ENCODE peak calls at places on chromosomes 5 and 9, in eight cellular contexts. M is right cardiac atrium, S is Caco-2, L is neural progenitor cell, X is psoas muscle, P is SJCRH30, I is lung, W is cardiac muscle cell. T is an unnamed sample.
A peak's percentile ranks its signal among the peaks of the same experiment; 100 is the strongest.

GRCh38 chr5:126801992-126802294 is 25.0 kb downstream of the LMNB1 start:
- DNase-seq in L (no peak), P (no peak), X (no peak), I (no peak), W (peak; percentile 79), M (no peak), S (no peak), T (peak; percentile 5)

GRCh38 chr9:112170235-112170634 is 4.9 kb downstream of the SUSD1 start:
- DNase-seq in M (no peak), L (no peak), P (no peak), S (peak; percentile 93), X (no peak), I (no peak), W (no peak), T (no peak)

GRCh38 chr5:159850192-159850573 is 66.1 kb upstream of the ADRA1B start:
- DNase-seq in L (no peak), S (no peak), P (peak; percentile 11), M (no peak), W (no peak), X (peak; percentile 77), I (no peak), T (no peak)

GRCh38 chr9:137198748-137199276 is 1.7 kb downstream of the TPRN start:
- DNase-seq in P (no peak), M (no peak), I (no peak), S (no peak), W (no peak), L (no peak), X (no peak), T (no peak)

GRCh38 chr5:107889387-107889786 is 218.7 kb upstream of the EFNA5 start:
- DNase-seq in S (no peak), I (no peak), L (no peak), W (no peak), X (no peak), P (no peak), M (no peak), T (no peak)

GRCh38 chr9:94932647-94933415 is 206.3 kb downstream of the AOPEP start:
- DNase-seq in W (no peak), M (no peak), L (no peak), P (no peak), X (no peak), S (no peak), I (no peak), T (no peak)

GRCh38 chr9:86352440-86353106 is 1.6 kb downstream of the TUT7 start:
- DNase-seq in X (no peak), L (no peak), M (no peak), I (no peak), P (no peak), W (peak; percentile 36), S (no peak), T (peak; percentile 38)

GRCh38 chr9:30505311-30505710 is 1879.1 kb upstream of the ACO1 start:
- DNase-seq in M (no peak), L (no peak), I (no peak), X (no peak), P (no peak), W (no peak), S (no peak), T (no peak)

GRCh38 chr5:166320923-166321480 is 1970.4 kb upstream of the WWC1 start:
- DNase-seq in S (no peak), W (no peak), X (no peak), P (no peak), I (no peak), L (no peak), M (no peak), T (no peak)

GRCh38 chr5:17056056-17056690 is 120.1 kb upstream of the MYO10 start:
- DNase-seq in W (no peak), I (no peak), S (no peak), P (no peak), L (peak; percentile 21), X (no peak), M (no peak), T (no peak)

GRCh38 chr5:146828385-146828784 is 50.2 kb downstream of the PPP2R2B start:
- DNase-seq in W (no peak), I (no peak), S (no peak), P (no peak), L (no peak), X (no peak), M (no peak), T (no peak)

GRCh38 chr5:151570058-151570457 is 21.1 kb downstream of the FAT2 start:
- DNase-seq in M (no peak), L (no peak), W (no peak), I (no peak), X (no peak), P (no peak), S (no peak), T (no peak)

GRCh38 chr5:163409384-163409783 is 28.0 kb upstream of the CCNG1 start:
- DNase-seq in I (no peak), X (no peak), W (no peak), L (no peak), M (no peak), P (no peak), S (no peak), T (no peak)

GRCh38 chr9:86175743-86176456 is 76.5 kb upstream of the GOLM1 start:
- DNase-seq in P (no peak), S (no peak), L (no peak), W (no peak), I (no peak), X (no peak), M (no peak), T (no peak)

GRCh38 chr5:179833709-179834070 is 13.0 kb downstream of the SQSTM1 start:
- DNase-seq in M (no peak), I (no peak), L (no peak), S (no peak), P (no peak), X (no peak), W (no peak), T (no peak)

GRCh38 chr5:151338734-151339133 is 8.6 kb downstream of the SLC36A2 start:
- DNase-seq in S (no peak), X (no peak), I (no peak), L (no peak), M (no peak), W (no peak), P (no peak), T (no peak)

GRCh38 chr5:95533106-95533505 is 21.7 kb downstream of the SKIC3 start:
- DNase-seq in W (no peak), X (no peak), I (no peak), L (no peak), P (no peak), S (no peak), M (no peak), T (no peak)

DNA sequence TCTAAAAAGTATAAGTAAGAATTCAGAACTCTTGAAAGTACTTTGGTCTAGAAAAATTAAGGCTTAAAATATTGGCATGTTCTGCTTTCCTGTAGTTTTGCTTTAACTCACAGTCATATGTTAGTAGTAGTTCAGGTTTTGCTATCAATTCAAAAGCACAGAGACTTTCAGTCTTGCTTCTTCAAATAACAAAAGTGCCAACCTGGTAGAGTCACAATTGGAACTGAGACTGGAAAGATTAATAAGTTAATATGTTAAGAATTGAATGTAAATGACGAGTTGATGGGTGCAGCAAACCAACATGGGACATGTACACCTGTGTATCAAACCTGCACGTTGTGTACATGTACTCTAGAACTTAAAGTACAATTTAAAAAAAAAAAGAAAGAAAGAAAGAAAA is 822.3 kb downstream of the MTRR start:
- DNase-seq in S (no peak), X (no peak), M (no peak), I (no peak), P (no peak), W (no peak), L (no peak), T (no peak)
- H3K4me3 ChIP-seq in S (no peak overlapping the region), X (no peak overlapping the region), M (no peak overlapping the region), I (no peak overlapping the region), P (no peak overlapping the region), W (no peak overlapping the region), L (no peak overlapping the region), T (no peak overlapping the region)

GRCh38 chr5:123099514-123100151 is 10.6 kb downstream of the PRDM6 start:
- DNase-seq in W (no peak), M (peak; percentile 31), L (peak; percentile 84), S (no peak), I (no peak), P (no peak), X (peak; percentile 30), T (no peak)

GRCh38 chr5:123097871-123098735 is 9.1 kb downstream of the PRDM6 start:
- DNase-seq in P (no peak), L (peak; percentile 48), X (no peak), W (no peak), S (no peak), I (no peak), M (no peak), T (no peak)

GRCh38 chr5:123098767-123099513 is 9.9 kb downstream of the PRDM6 start:
- DNase-seq in I (no peak), L (peak; percentile 29), X (no peak), W (peak; percentile 69), P (no peak), S (no peak), M (no peak), T (no peak)

GRCh38 chr5:123095694-123096120 is 6.7 kb downstream of the PRDM6 start:
- DNase-seq in L (no peak), M (no peak), S (no peak), W (no peak), P (no peak), I (no peak), X (no peak), T (no peak)

GRCh38 chr5:123097483-123097870 is 8.4 kb downstream of the PRDM6 start:
- DNase-seq in M (no peak), P (no peak), W (no peak), X (no peak), I (no peak), L (no peak), S (no peak), T (no peak)
- H3K27me3 ChIP-seq in M (peaks cover 2% of the 10 kb centered on the region), P (no peaks in the 10 kb centered on the region), W (peaks cover 98% of the 10 kb centered on the region), X (peaks cover 40% of the 10 kb centered on the region), I (no peaks in the 10 kb centered on the region), L (peaks cover 100% of the 10 kb centered on the region), S (no peaks in the 10 kb centered on the region), T (no peaks in the 10 kb centered on the region)

GRCh38 chr9:124660341-124660801 is 110.7 kb downstream of the NR6A1 start:
- DNase-seq in I (no peak), W (peak; percentile 71), M (no peak), X (no peak), S (peak; percentile 41), P (peak; percentile 81), L (peak; percentile 83), T (no peak)
- H3K4me1 ChIP-seq in I (no peaks in the 10 kb centered on the region), W (peaks cover 33% of the 10 kb centered on the region), M (no peaks in the 10 kb centered on the region), X (peaks cover 37% of the 10 kb centered on the region), S (peaks cover 39% of the 10 kb centered on the region), P (peaks cover 20% of the 10 kb centered on the region), L (peaks cover 31% of the 10 kb centered on the region), T (peaks cover 6% of the 10 kb centered on the region)

DNA sequence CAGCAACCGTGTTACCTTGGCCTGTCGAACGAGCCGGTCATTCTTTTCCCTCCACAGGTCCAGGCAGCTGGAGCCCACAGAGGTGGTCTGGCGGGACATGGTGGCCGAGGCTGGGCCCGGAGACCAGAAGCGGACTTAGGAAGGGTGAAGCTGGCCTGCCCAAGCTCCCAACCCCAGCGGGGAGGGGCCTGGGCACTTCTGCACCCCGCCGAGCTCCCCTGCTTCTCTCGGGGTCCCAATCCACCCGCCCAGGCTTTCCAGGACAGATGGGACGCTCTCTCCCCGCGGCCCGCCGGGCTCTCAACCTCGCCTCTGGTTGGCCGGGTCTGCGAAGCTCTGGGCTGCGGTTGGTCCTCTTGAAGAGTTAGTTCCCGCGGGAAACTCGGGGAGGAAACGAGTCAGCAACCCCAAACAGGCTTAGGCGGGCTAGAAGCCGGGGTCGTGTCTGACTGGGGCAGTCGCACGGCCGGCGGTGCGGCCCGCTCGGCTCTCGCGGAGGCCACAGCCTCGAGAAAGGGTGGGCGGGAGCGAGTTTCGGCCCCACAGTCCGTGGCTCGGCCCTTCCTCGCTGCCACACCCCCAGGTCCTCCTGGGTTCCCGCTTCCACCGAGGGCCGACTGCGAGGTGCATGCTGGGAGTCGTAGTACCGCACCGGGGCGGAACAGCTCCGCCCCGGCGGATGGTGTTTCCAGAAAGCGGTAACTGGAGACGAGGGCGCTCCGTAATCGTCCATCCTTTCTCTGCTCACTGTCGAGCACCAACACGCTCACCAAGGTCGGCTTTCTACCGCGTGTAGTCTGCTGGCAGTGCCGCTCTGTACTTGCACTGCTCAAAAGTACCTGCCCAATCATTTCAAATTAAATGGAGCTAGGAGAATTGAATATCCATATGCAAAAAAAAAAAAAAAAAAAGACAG is at the start of gene FANCG:
- DNase-seq in P (peak; percentile 90), S (peak; percentile 93), W (peak; percentile 94), M (peak; percentile 92), X (peak; percentile 90), L (peak; percentile 96), I (peak; percentile 92), T (peak; percentile 73)
- H3K4me3 ChIP-seq in P (peak within 1 kb of the TSS; percentile 70), S (peak within 1 kb of the TSS; percentile 88), W (peak within 1 kb of the TSS; percentile 82), M (peak within 1 kb of the TSS; percentile 71), X (peak within 1 kb of the TSS; percentile 74), L (peak within 1 kb of the TSS; percentile 64), I (peak within 1 kb of the TSS; percentile 66), T (peak within 1 kb of the TSS; percentile 84)